ENCODE peak calls at places on chromosome 22, in six cellular contexts. One of them, this sample, is unnamed.

GRCh38 chr22:46941958-46942815 is 179.7 kb downstream of the TBC1D22A start:
- DNase-seq in colonic mucosa: peak
- DNase-seq in lower leg skin: peak
- DNase-seq in NCI-H1092 treated with DMSO at 0.1 percent for 48 hours: no peak
- DNase-seq in naive thymus-derived CD4-positive, alpha-beta T cell: no peak
- DNase-seq in activated CD4-positive, alpha-beta T cell treated with anti-CD3 and anti-CD28 coated beads for 48 hours: no peak
- DNase-seq in this sample: no peak

GRCh38 chr22:49408102-49408836 is 419.4 kb downstream of the BRD1 start:
- DNase-seq in activated CD4-positive, alpha-beta T cell treated with anti-CD3 and anti-CD28 coated beads for 48 hours: no peak
- DNase-seq in naive thymus-derived CD4-positive, alpha-beta T cell: no peak
- DNase-seq in lower leg skin: peak
- DNase-seq in NCI-H1092 treated with DMSO at 0.1 percent for 48 hours: no peak
- DNase-seq in colonic mucosa: no peak
- DNase-seq in this sample: no peak

GRCh38 chr22:24592144-24592845 is 578 bp downstream of the LRRC75B start:
- DNase-seq in colonic mucosa: no peak
- DNase-seq in NCI-H1092 treated with DMSO at 0.1 percent for 48 hours: no peak
- DNase-seq in naive thymus-derived CD4-positive, alpha-beta T cell: peak
- DNase-seq in activated CD4-positive, alpha-beta T cell treated with anti-CD3 and anti-CD28 coated beads for 48 hours: peak
- DNase-seq in lower leg skin: no peak
- DNase-seq in this sample: no peak

GRCh38 chr22:49513358-49513851 is 314.3 kb downstream of the BRD1 start:
- DNase-seq in activated CD4-positive, alpha-beta T cell treated with anti-CD3 and anti-CD28 coated beads for 48 hours: no peak
- DNase-seq in naive thymus-derived CD4-positive, alpha-beta T cell: no peak
- DNase-seq in NCI-H1092 treated with DMSO at 0.1 percent for 48 hours: no peak
- DNase-seq in lower leg skin: peak
- DNase-seq in colonic mucosa: no peak
- DNase-seq in this sample: no peak

GRCh38 chr22:21568207-21569075 is 927 bp downstream of the UBE2L3 start:
- DNase-seq in NCI-H1092 treated with DMSO at 0.1 percent for 48 hours: no peak
- DNase-seq in naive thymus-derived CD4-positive, alpha-beta T cell: peak
- DNase-seq in lower leg skin: peak
- DNase-seq in activated CD4-positive, alpha-beta T cell treated with anti-CD3 and anti-CD28 coated beads for 48 hours: peak
- DNase-seq in colonic mucosa: peak
- DNase-seq in this sample: peak

GRCh38 chr22:38467904-38468760 is at the start of gene KDELR3:
- DNase-seq in naive thymus-derived CD4-positive, alpha-beta T cell: peak
- DNase-seq in colonic mucosa: peak
- DNase-seq in lower leg skin: peak
- DNase-seq in NCI-H1092 treated with DMSO at 0.1 percent for 48 hours: no peak
- DNase-seq in activated CD4-positive, alpha-beta T cell treated with anti-CD3 and anti-CD28 coated beads for 48 hours: peak
- DNase-seq in this sample: no peak

GRCh38 chr22:43624144-43624998 is 187.7 kb downstream of the EFCAB6 start:
- DNase-seq in NCI-H1092 treated with DMSO at 0.1 percent for 48 hours: no peak
- DNase-seq in naive thymus-derived CD4-positive, alpha-beta T cell: no peak
- DNase-seq in activated CD4-positive, alpha-beta T cell treated with anti-CD3 and anti-CD28 coated beads for 48 hours: no peak
- DNase-seq in colonic mucosa: no peak
- DNase-seq in lower leg skin: peak
- DNase-seq in this sample: no peak

GRCh38 chr22:46894081-46894671 is 131.7 kb downstream of the TBC1D22A start:
- DNase-seq in naive thymus-derived CD4-positive, alpha-beta T cell: no peak
- DNase-seq in lower leg skin: peak
- DNase-seq in NCI-H1092 treated with DMSO at 0.1 percent for 48 hours: no peak
- DNase-seq in colonic mucosa: no peak
- DNase-seq in activated CD4-positive, alpha-beta T cell treated with anti-CD3 and anti-CD28 coated beads for 48 hours: no peak
- DNase-seq in this sample: no peak

GRCh38 chr22:37581534-37581933 is 1.6 kb upstream of the LGALS2 start:
- DNase-seq in lower leg skin: no peak
- DNase-seq in NCI-H1092 treated with DMSO at 0.1 percent for 48 hours: no peak
- DNase-seq in colonic mucosa: peak
- DNase-seq in naive thymus-derived CD4-positive, alpha-beta T cell: no peak
- DNase-seq in activated CD4-positive, alpha-beta T cell treated with anti-CD3 and anti-CD28 coated beads for 48 hours: no peak
- DNase-seq in this sample: no peak

GRCh38 chr22:27857441-27857840 is 55.9 kb upstream of the MN1 start:
- DNase-seq in naive thymus-derived CD4-positive, alpha-beta T cell: no peak
- DNase-seq in colonic mucosa: no peak
- DNase-seq in lower leg skin: no peak
- DNase-seq in activated CD4-positive, alpha-beta T cell treated with anti-CD3 and anti-CD28 coated beads for 48 hours: no peak
- DNase-seq in NCI-H1092 treated with DMSO at 0.1 percent for 48 hours: no peak
- DNase-seq in this sample: no peak

This sample was measured in WERI-Rb-1.